ENCODE peak calls at places on chromosomes 2 and 18, in four cellular contexts. Y is heart right ventricle, U is AG04450, C is RWPE2. X is an unnamed sample.

GRCh38 chr2:224922142-224922727 is 120.0 kb downstream of the DOCK10 start:
- DNase-seq in C (no peak), U (no peak), Y (no peak), X (no peak)

GRCh38 chr2:45145073-45145899 is 136.0 kb upstream of the SIX2 start:
- DNase-seq in C (no peak), Y (no peak), U (no peak), X (no peak)

GRCh38 chr2:157329524-157329923 is 3.9 kb upstream of the ERMN start:
- DNase-seq in U (no peak), Y (no peak), C (no peak), X (no peak)

GRCh38 chr2:27798948-27799645 is 27.6 kb downstream of the MRPL33 start:
- DNase-seq in U (peak), Y (peak), C (peak), X (no peak)

GRCh38 chr18:25282922-25283703 is 68.9 kb downstream of the ZNF521 start:
- DNase-seq in Y (no peak), C (no peak), U (no peak), X (no peak)

GRCh38 chr2:107553534-107553933 is 273.2 kb upstream of the RGPD4 start:
- DNase-seq in Y (no peak), C (no peak), U (no peak), X (no peak)

GRCh38 chr2:26298638-26299393 is 47.1 kb upstream of the SELENOI start:
- DNase-seq in C (no peak), Y (peak), U (no peak), X (no peak)

GRCh38 chr2:42809131-42809875 is 16.9 kb upstream of the HAAO start:
- DNase-seq in C (no peak), Y (no peak), U (no peak), X (no peak)

GRCh38 chr2:168552450-168552856 is 96.4 kb downstream of the CERS6 start:
- DNase-seq in U (no peak), Y (no peak), C (no peak), X (no peak)

GRCh38 chr18:10167759-10168158 is 253.9 kb downstream of the VAPA start:
- DNase-seq in U (no peak), C (no peak), Y (no peak), X (no peak)

GRCh38 chr2:222410534-222410933 is 13.8 kb upstream of the SGPP2 start:
- DNase-seq in Y (no peak), U (no peak), C (no peak), X (no peak)

GRCh38 chr2:51490576-51491234 is 458.8 kb upstream of the NRXN1 start:
- DNase-seq in Y (no peak), U (no peak), C (no peak), X (no peak)

GRCh38 chr18:42909095-42909494 is 206.4 kb downstream of the RIT2 start:
- DNase-seq in Y (no peak), U (no peak), C (no peak), X (no peak)

GRCh38 chr2:234258562-234259141 is 208.2 kb downstream of the SPP2 start:
- DNase-seq in Y (no peak), C (peak), U (no peak), X (no peak)

GRCh38 chr2:240989451-240990265 is 8.8 kb upstream of the SNED1 start:
- DNase-seq in Y (no peak), U (no peak), C (peak), X (peak)

GRCh38 chr2:13006829-13007715 is 290.3 kb downstream of the TRIB2 start:
- DNase-seq in U (peak), Y (peak), C (no peak), X (no peak)

GRCh38 chr2:157302492-157303099 is 23.0 kb downstream of the ERMN start:
- DNase-seq in U (peak), Y (peak), C (no peak), X (no peak)

GRCh38 chr2:144331652-144332355 is 188.1 kb downstream of the ZEB2 start:
- DNase-seq in C (peak), Y (peak), U (no peak), X (no peak)

GRCh38 chr2:128196026-128196822 is 105.2 kb downstream of the UGGT1 start:
- DNase-seq in U (peak), Y (no peak), C (no peak), X (no peak)

GRCh38 chr2:240387669-240388358 is 47.6 kb upstream of the GPC1 start:
- DNase-seq in U (peak), C (peak), Y (peak), X (no peak)

GRCh38 chr2:112481050-112481527 is 867 bp upstream of the TTL start:
- DNase-seq in Y (peak), U (peak), C (peak), X (peak)

GRCh38 chr18:79884963-79885728 is 66.3 kb downstream of the SLC66A2 start:
- DNase-seq in Y (no peak), C (peak), U (no peak), X (peak)

GRCh38 chr2:234099266-234099665 is 48.8 kb downstream of the SPP2 start:
- DNase-seq in U (no peak), Y (no peak), C (no peak), X (no peak)

GRCh38 chr18:31738460-31739407 is 21.9 kb downstream of the SLC25A52 start:
- DNase-seq in Y (no peak), U (no peak), C (no peak), X (no peak)

GRCh38 chr2:177746358-177746757 is 326.2 kb downstream of the PDE11A start:
- DNase-seq in Y (no peak), U (no peak), C (no peak), X (no peak)

GRCh38 chr2:127864877-127865276 is 6.9 kb upstream of the POLR2D start:
- DNase-seq in C (no peak), Y (no peak), U (no peak), X (no peak)

GRCh38 chr18:79191956-79192355 is 122.8 kb downstream of the ATP9B start:
- DNase-seq in U (no peak), C (no peak), Y (no peak), X (no peak)

GRCh38 chr2:64748561-64748960 is 94.8 kb upstream of the SERTAD2 start:
- DNase-seq in C (no peak), U (no peak), Y (no peak), X (no peak)

GRCh38 chr2:64751286-64752260 is 97.9 kb upstream of the SERTAD2 start:
- DNase-seq in Y (no peak), U (peak), C (peak), X (no peak)

GRCh38 chr2:64750817-64751285 is 97.1 kb upstream of the SERTAD2 start:
- DNase-seq in U (peak), Y (peak), C (peak), X (peak)

GRCh38 chr2:64749446-64749845 is 95.7 kb upstream of the SERTAD2 start:
- DNase-seq in Y (no peak), U (no peak), C (no peak), X (no peak)

GRCh38 chr2:64750001-64750816 is 96.5 kb upstream of the SERTAD2 start:
- DNase-seq in Y (peak), U (no peak), C (peak), X (peak)
- TF ChIP-seq CTCF in Y (no peak), U (no peak), C (peak), X (peak)

GRCh38 chr2:86492057-86492456 is 50.9 kb downstream of the KDM3A start:
- DNase-seq in U (no peak), C (no peak), Y (no peak), X (no peak)

GRCh38 chr2:86489542-86489941 is 48.4 kb downstream of the KDM3A start:
- DNase-seq in Y (no peak), U (no peak), C (no peak), X (no peak)

GRCh38 chr2:86488561-86489250 is 47.5 kb downstream of the KDM3A start:
- DNase-seq in U (no peak), Y (no peak), C (no peak), X (no peak)

GRCh38 chr2:86490245-86490644 is 49.1 kb downstream of the KDM3A start:
- DNase-seq in U (no peak), C (no peak), Y (no peak), X (no peak)

GRCh38 chr2:86491088-86491487 is 49.9 kb downstream of the KDM3A start:
- DNase-seq in U (no peak), Y (no peak), C (no peak), X (no peak)
- H3K27ac ChIP-seq in U (no peak), Y (no peak), C (no peak), X (no peak)

GRCh38 chr2:239132156-239132709 is 268.6 kb downstream of the HDAC4 start:
- DNase-seq in Y (no peak), C (no peak), U (no peak), X (no peak)
- TF ChIP-seq CTCF in Y (no peak), C (no peak), U (no peak), X (no peak)

DNA sequence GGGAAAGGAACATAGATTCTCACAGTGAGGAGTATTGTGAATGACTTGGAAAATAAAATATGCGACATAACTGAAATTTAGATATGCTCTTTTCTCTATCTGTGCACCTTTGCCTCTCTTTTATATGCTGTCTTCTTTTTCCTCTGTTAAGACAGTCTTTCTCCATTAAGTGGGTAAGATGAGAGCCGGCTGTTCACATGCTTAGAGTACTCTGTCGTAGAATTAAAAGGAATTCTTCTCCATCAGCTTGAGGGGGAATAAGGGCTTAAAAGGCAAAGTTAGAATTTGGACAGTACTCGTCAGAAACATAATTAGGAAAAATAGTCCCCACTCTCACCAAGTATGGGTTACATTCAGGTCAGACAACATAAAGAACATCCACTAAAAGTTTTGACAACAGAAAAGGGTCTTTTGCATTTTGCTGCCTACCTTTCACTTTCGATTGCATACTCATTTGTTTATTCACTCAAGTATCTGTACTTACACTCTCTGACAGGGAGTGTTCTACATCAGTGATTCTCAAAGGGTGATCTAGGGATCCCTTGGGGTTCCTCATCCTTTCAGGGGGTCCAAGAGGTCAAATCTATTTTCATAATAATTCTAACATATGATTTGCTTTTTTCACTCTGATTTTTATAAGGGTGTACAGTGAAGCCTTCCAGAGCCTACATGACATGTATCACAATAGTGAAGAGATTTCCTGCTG is 48.0 kb downstream of the ARHGAP15 start:
- DNase-seq in Y (no peak), C (no peak), U (no peak), X (no peak)
- H3K27ac ChIP-seq in Y (no peak), C (no peak), U (no peak), X (peak)

DNA sequence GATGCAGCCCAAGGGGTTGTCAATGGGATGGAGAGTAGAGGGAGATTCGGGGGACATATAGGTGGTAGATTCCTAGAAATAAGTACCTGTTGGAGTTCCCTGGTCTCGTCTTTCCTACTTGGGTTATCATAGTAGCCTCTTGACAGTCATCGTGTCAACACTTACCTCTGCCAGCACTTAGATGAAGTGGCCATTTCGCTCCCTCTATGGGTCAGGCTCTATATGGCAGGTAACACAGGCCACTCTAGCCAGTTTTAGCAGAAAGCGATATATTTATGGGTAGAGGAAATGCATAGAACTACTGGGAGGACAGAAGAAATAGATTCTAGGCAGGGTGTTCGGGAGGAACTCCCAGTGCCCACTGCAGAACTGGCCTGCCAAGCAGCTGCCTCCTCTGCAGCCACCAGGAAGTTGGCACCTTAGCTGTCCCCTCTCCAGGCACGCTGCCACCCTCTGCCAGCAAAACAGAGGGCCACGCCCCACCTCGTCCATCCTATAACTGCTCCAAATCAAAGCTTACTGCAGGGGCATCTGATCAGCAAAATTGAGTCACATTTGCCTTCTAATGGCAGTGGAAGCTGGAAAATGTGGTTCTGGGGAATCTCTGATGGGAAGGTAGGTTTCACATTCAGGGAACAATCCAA is 181.3 kb downstream of the INSIG2 start:
- DNase-seq in U (no peak), Y (no peak), C (no peak), X (peak)
- TF ChIP-seq CTCF in U (no peak), Y (no peak), C (peak), X (peak)

DNA sequence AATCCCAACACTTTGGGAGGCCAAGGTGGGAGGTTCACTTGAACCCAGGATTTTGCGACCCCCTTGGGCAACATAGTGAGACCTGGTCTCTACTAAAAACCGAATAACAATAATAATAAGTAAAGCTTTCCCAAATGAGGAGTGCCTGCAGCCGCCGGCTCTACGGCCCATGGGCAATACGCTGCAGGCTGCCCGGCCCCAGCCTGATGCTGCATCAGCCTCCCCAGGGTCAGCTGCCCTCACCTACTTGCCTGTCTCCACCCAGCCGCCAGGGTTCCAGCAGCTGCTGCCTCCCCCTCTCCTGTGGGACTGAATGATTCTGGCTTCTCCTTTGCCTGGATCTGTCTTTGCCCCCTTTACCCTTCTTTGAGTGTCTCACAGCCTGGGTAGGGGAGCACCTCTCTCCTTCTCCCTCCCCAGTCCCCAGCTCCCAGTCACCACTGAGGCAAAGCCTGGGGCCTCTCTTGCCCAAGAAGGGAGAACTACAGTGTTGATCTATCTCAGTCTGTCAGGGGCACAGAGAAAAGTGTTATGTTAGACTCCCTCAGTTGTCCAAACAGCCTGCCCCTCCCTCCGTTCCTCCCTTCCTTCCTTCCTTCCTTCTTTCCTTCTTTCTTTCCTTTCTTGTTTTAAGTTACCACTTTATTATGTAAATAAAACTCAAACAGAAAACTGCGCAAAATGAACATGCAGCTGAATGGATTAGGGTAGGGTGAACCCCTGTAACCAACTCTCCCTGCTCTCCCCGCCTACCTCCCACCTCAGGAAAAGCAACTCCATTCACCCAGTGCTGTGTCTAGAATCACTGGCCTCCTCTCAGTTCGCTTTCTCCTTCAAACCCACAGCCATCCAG is 38.2 kb upstream of the NPAS2 start:
- DNase-seq in U (no peak), Y (no peak), C (no peak), X (no peak)
- H3K27ac ChIP-seq in U (no peak), Y (no peak), C (peak), X (no peak)

DNA sequence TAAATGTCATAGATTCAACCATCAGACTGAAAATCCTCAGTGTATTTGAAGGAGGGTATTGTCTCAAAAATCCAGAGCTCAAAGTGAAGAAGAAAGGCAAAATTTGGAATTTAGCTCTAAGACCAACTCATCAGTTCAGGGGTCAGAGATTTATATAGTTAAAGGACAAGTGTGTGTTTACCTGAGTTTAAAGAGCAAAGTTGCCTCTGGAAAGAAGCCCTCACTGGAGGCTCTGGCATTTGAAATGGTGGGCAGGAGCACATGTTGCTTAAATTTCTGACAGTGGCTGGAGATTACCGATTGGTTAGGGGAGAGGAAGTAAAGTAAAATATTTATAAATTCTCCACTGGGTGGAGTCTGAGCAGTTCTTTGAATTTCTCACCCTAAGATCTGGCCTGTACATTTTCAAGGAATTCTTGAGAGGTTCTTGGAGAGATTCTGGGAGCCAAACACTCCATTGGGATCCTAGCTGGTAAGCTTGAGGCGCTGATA is at the start of gene KYNU:
- DNase-seq in Y (no peak), U (no peak), C (no peak), X (no peak)
- TF ChIP-seq CTCF in Y (no peak), U (no peak), C (peak), X (no peak)

X was measured in upper lobe of right lung.